ENCODE peak calls at places on chromosome X, in four cellular contexts. One of them, this sample, is unnamed.
A peak's percentile ranks its signal among the peaks of the same experiment; 100 is the strongest.

GRCh38 chrX:150990910-150991309 is 7.8 kb downstream of the HMGB3 start:
- DNase-seq in GM12865: no peak
- DNase-seq in upper lobe of left lung: no peak
- DNase-seq in HFF-Myc: no peak
- DNase-seq in this sample: no peak

GRCh38 chrX:46653482-46653881 is 79.9 kb downstream of the CHST7 start:
- DNase-seq in GM12865: no peak
- DNase-seq in upper lobe of left lung: no peak
- DNase-seq in HFF-Myc: no peak
- DNase-seq in this sample: no peak

GRCh38 chrX:111555559-111555958 is 44.1 kb downstream of the SERTM2 start:
- DNase-seq in GM12865: no peak
- DNase-seq in upper lobe of left lung: no peak
- DNase-seq in HFF-Myc: no peak
- DNase-seq in this sample: no peak

GRCh38 chrX:110509778-110510510 is 151.3 kb downstream of the RTL9 start:
- DNase-seq in GM12865: no peak
- DNase-seq in upper lobe of left lung: no peak
- DNase-seq in HFF-Myc: no peak
- DNase-seq in this sample: no peak

GRCh38 chrX:12955882-12956703 is 18.8 kb upstream of the TMSB4X start:
- DNase-seq in GM12865: peak; percentile 82
- DNase-seq in upper lobe of left lung: peak; percentile 40
- DNase-seq in HFF-Myc: no peak
- DNase-seq in this sample: no peak

GRCh38 chrX:31058284-31058683 is 13.6 kb downstream of the FTHL17 start:
- DNase-seq in GM12865: no peak
- DNase-seq in upper lobe of left lung: no peak
- DNase-seq in HFF-Myc: no peak
- DNase-seq in this sample: no peak

GRCh38 chrX:22429704-22430103 is 157.0 kb downstream of the CBLL2 start:
- DNase-seq in GM12865: no peak
- DNase-seq in upper lobe of left lung: no peak
- DNase-seq in HFF-Myc: no peak
- DNase-seq in this sample: no peak

GRCh38 chrX:74421181-74422028 is at the start of gene SLC16A2:
- DNase-seq in GM12865: peak; percentile 17
- DNase-seq in upper lobe of left lung: peak; percentile 88
- DNase-seq in HFF-Myc: no peak
- DNase-seq in this sample: peak; percentile 63

GRCh38 chrX:36573720-36574119 is 434.4 kb upstream of the FAM47C start:
- DNase-seq in GM12865: no peak
- DNase-seq in upper lobe of left lung: no peak
- DNase-seq in HFF-Myc: no peak
- DNase-seq in this sample: no peak

GRCh38 chrX:137430301-137430700 is 135.6 kb upstream of the ZIC3 start:
- DNase-seq in GM12865: no peak
- DNase-seq in upper lobe of left lung: no peak
- DNase-seq in HFF-Myc: no peak
- DNase-seq in this sample: no peak

GRCh38 chrX:39677987-39678840 is 419.5 kb downstream of the BCOR start:
- DNase-seq in GM12865: no peak
- DNase-seq in upper lobe of left lung: no peak
- DNase-seq in HFF-Myc: no peak
- DNase-seq in this sample: no peak

GRCh38 chrX:153874366-153875125 is 11.4 kb downstream of the L1CAM start:
- DNase-seq in GM12865: no peak
- DNase-seq in upper lobe of left lung: no peak
- DNase-seq in HFF-Myc: no peak
- DNase-seq in this sample: no peak

GRCh38 chrX:11346283-11346682 is 53.1 kb downstream of the AMELX start:
- DNase-seq in GM12865: no peak
- DNase-seq in upper lobe of left lung: no peak
- DNase-seq in HFF-Myc: no peak
- DNase-seq in this sample: no peak

GRCh38 chrX:78322863-78323262 is 4.5 kb downstream of the CYSLTR1 start:
- DNase-seq in GM12865: no peak
- DNase-seq in upper lobe of left lung: no peak
- DNase-seq in HFF-Myc: no peak
- DNase-seq in this sample: no peak

GRCh38 chrX:23908219-23909003 is 605 bp downstream of the CXorf58 start:
- DNase-seq in GM12865: peak; percentile 27
- DNase-seq in upper lobe of left lung: no peak
- DNase-seq in HFF-Myc: no peak
- DNase-seq in this sample: no peak

GRCh38 chrX:155065035-155065734 is 5.8 kb downstream of the CMC4 start:
- DNase-seq in GM12865: no peak
- DNase-seq in upper lobe of left lung: no peak
- DNase-seq in HFF-Myc: no peak
- DNase-seq in this sample: no peak

GRCh38 chrX:139844163-139844562 is 88.7 kb downstream of the ATP11C start:
- DNase-seq in GM12865: peak; percentile 11
- DNase-seq in upper lobe of left lung: no peak
- DNase-seq in HFF-Myc: no peak
- DNase-seq in this sample: no peak

GRCh38 chrX:53483838-53484420 is 49.8 kb upstream of the HSD17B10 start:
- DNase-seq in GM12865: no peak
- DNase-seq in upper lobe of left lung: no peak
- DNase-seq in HFF-Myc: no peak
- DNase-seq in this sample: no peak

GRCh38 chrX:16778993-16779392 is 7.3 kb upstream of the TXLNG start:
- DNase-seq in GM12865: no peak
- DNase-seq in upper lobe of left lung: no peak
- DNase-seq in HFF-Myc: no peak
- DNase-seq in this sample: no peak

GRCh38 chrX:130268500-130269170 is at the start of gene ZNF280C:
- DNase-seq in GM12865: peak; percentile 96
- DNase-seq in upper lobe of left lung: peak; percentile 91
- DNase-seq in HFF-Myc: peak; percentile 83
- DNase-seq in this sample: peak; percentile 53
- TF ChIP-seq CTCF in GM12865: peak; percentile 18
- TF ChIP-seq CTCF in upper lobe of left lung: no peak
- TF ChIP-seq CTCF in HFF-Myc: no peak
- TF ChIP-seq CTCF in this sample: no peak

GRCh38 chrX:69060631-69061408 is 104.4 kb downstream of the PJA1 start:
- DNase-seq in GM12865: no peak
- DNase-seq in upper lobe of left lung: no peak
- DNase-seq in HFF-Myc: no peak
- DNase-seq in this sample: peak; percentile 32
- TF ChIP-seq CTCF in GM12865: no peak
- TF ChIP-seq CTCF in upper lobe of left lung: peak; percentile 12
- TF ChIP-seq CTCF in HFF-Myc: peak; percentile 26
- TF ChIP-seq CTCF in this sample: no peak

DNA sequence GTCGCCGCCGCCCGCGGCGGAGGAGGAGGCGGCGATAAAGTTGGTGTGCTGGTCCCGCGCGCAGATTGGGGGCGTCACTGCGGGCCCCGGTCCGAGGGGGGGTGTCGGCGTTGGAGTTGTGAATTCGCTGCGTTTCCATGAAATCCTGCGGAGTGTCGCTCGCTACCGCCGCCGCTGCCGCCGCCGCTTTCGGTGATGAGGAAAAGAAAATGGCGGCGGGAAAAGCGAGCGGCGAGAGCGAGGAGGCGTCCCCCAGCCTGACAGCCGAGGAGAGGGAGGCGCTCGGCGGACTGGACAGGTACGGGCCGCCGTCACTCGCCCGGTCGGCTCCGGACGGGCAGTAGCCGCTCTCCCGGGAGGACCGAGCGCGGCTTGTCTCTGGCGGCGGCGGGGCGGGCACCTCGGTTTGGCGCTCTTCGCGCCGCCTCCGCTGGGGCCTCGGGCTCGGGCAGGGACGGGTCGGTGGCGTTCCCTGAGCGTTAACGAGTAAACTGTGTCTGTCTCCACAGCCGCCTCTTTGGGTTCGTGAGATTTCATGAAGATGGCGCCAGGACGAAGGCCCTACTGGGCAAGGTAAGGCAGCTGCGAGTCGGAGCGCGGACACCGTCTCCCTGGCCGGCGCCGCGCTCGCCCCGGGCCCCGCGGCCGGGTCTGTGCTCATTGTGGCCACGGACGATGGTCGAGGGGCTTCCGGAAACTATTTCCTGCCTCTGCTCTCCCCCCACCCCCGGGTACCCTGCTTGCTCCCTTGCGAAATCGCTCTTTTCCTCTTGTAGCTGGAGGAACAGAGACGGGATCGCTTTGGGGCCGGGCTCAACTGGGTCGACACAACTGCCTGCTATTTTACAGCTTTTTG is 655 bp downstream of the KDM6A start:
- DNase-seq in GM12865: peak; percentile 43
- DNase-seq in upper lobe of left lung: peak; percentile 90
- DNase-seq in HFF-Myc: no peak
- DNase-seq in this sample: peak; percentile 58
- TF ChIP-seq CTCF in GM12865: no peak
- TF ChIP-seq CTCF in upper lobe of left lung: no peak
- TF ChIP-seq CTCF in HFF-Myc: no peak
- TF ChIP-seq CTCF in this sample: no peak

GRCh38 chrX:63765692-63766091 is 19.3 kb downstream of the ARHGEF9 start:
- DNase-seq in GM12865: no peak
- DNase-seq in upper lobe of left lung: no peak
- DNase-seq in HFF-Myc: no peak
- DNase-seq in this sample: no peak

GRCh38 chrX:63764946-63765345 is 20.1 kb downstream of the ARHGEF9 start:
- DNase-seq in GM12865: no peak
- DNase-seq in upper lobe of left lung: no peak
- DNase-seq in HFF-Myc: no peak
- DNase-seq in this sample: no peak

GRCh38 chrX:63755892-63756291 is 29.1 kb downstream of the ARHGEF9 start:
- DNase-seq in GM12865: peak; percentile 57
- DNase-seq in upper lobe of left lung: no peak
- DNase-seq in HFF-Myc: no peak
- DNase-seq in this sample: no peak

DNA sequence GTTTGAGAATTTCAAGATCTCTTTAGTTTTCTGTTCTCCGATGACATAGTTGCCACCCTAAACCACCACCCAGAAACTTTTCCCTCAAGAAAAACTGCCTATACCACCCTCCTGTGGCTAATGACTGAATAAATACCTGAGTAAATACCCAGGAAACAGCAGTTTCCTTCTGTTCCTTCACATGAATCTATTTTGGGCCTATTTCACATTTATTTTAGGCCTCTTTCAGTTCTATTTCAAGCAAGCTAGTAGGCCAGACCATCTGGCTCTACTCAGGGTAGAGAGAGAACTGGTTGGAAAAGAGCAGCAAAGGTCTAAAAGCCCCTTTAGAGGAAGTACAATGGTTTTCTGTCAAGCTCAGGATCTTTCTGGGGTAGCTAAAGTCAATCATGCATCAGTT is 23.4 kb downstream of the ARHGEF9 start:
- DNase-seq in GM12865: peak; percentile 61
- DNase-seq in upper lobe of left lung: no peak
- DNase-seq in HFF-Myc: no peak
- DNase-seq in this sample: no peak
- TF ChIP-seq CTCF in GM12865: peak; percentile 5
- TF ChIP-seq CTCF in upper lobe of left lung: no peak
- TF ChIP-seq CTCF in HFF-Myc: no peak
- TF ChIP-seq CTCF in this sample: no peak